ENCODE peak calls at places on chromosomes 5 and 9, in ten cellular contexts. One of them, this sample, is unnamed.

GRCh38 chr9:109745335-109746283 is 34.4 kb upstream of the PALM2AKAP2 start:
- DNase-seq in thoracic aorta: peak; percentile 70
- DNase-seq in Peyer's patch: no peak
- DNase-seq in hepatocyte: peak; percentile 40
- DNase-seq in heart right ventricle: peak; percentile 66
- DNase-seq in breast epithelium: peak; percentile 60
- DNase-seq in PC-9: no peak
- DNase-seq in stomach: no peak
- DNase-seq in right atrium auricular region: peak; percentile 72
- DNase-seq in adrenal gland: no peak
- DNase-seq in this sample: no peak

GRCh38 chr5:36239370-36240293 is 2.1 kb downstream of the NADK2 start:
- DNase-seq in stomach: no peak
- DNase-seq in heart right ventricle: no peak
- DNase-seq in right atrium auricular region: no peak
- DNase-seq in adrenal gland: no peak
- DNase-seq in thoracic aorta: no peak
- DNase-seq in hepatocyte: no peak
- DNase-seq in Peyer's patch: no peak
- DNase-seq in breast epithelium: no peak
- DNase-seq in PC-9: no peak
- DNase-seq in this sample: no peak

GRCh38 chr9:96082516-96083232 is 207.2 kb downstream of the ERCC6L2 start:
- DNase-seq in PC-9: no peak
- DNase-seq in stomach: no peak
- DNase-seq in breast epithelium: no peak
- DNase-seq in hepatocyte: no peak
- DNase-seq in adrenal gland: no peak
- DNase-seq in right atrium auricular region: no peak
- DNase-seq in Peyer's patch: no peak
- DNase-seq in heart right ventricle: no peak
- DNase-seq in thoracic aorta: no peak
- DNase-seq in this sample: no peak

GRCh38 chr5:137688248-137688840 is 47.5 kb downstream of the KLHL3 start:
- DNase-seq in stomach: no peak
- DNase-seq in Peyer's patch: no peak
- DNase-seq in thoracic aorta: no peak
- DNase-seq in PC-9: no peak
- DNase-seq in heart right ventricle: no peak
- DNase-seq in adrenal gland: no peak
- DNase-seq in right atrium auricular region: no peak
- DNase-seq in breast epithelium: no peak
- DNase-seq in hepatocyte: no peak
- DNase-seq in this sample: no peak

GRCh38 chr5:79025054-79025465 is 40.0 kb upstream of the ARSB start:
- DNase-seq in adrenal gland: peak; percentile 74
- DNase-seq in thoracic aorta: no peak
- DNase-seq in PC-9: peak; percentile 60
- DNase-seq in right atrium auricular region: no peak
- DNase-seq in Peyer's patch: peak; percentile 71
- DNase-seq in stomach: peak; percentile 58
- DNase-seq in hepatocyte: peak; percentile 84
- DNase-seq in heart right ventricle: peak; percentile 59
- DNase-seq in breast epithelium: no peak
- DNase-seq in this sample: peak; percentile 79

GRCh38 chr5:24363789-24364534 is 280.8 kb downstream of the CDH10 start:
- DNase-seq in PC-9: peak; percentile 14
- DNase-seq in hepatocyte: no peak
- DNase-seq in Peyer's patch: no peak
- DNase-seq in heart right ventricle: no peak
- DNase-seq in stomach: no peak
- DNase-seq in breast epithelium: no peak
- DNase-seq in adrenal gland: no peak
- DNase-seq in thoracic aorta: no peak
- DNase-seq in right atrium auricular region: no peak
- DNase-seq in this sample: no peak

GRCh38 chr5:16995372-16995771 is 59.3 kb upstream of the MYO10 start:
- DNase-seq in hepatocyte: no peak
- DNase-seq in thoracic aorta: no peak
- DNase-seq in right atrium auricular region: no peak
- DNase-seq in PC-9: no peak
- DNase-seq in Peyer's patch: no peak
- DNase-seq in adrenal gland: no peak
- DNase-seq in breast epithelium: no peak
- DNase-seq in stomach: no peak
- DNase-seq in heart right ventricle: no peak
- DNase-seq in this sample: no peak

GRCh38 chr9:89786650-89787049 is 181.8 kb downstream of the GADD45G start:
- DNase-seq in breast epithelium: no peak
- DNase-seq in hepatocyte: no peak
- DNase-seq in Peyer's patch: no peak
- DNase-seq in PC-9: no peak
- DNase-seq in adrenal gland: no peak
- DNase-seq in right atrium auricular region: no peak
- DNase-seq in thoracic aorta: no peak
- DNase-seq in stomach: peak; percentile 60
- DNase-seq in heart right ventricle: peak; percentile 46
- DNase-seq in this sample: no peak

GRCh38 chr5:115417076-115417475 is 120.6 kb upstream of the CCDC112 start:
- DNase-seq in right atrium auricular region: no peak
- DNase-seq in breast epithelium: no peak
- DNase-seq in PC-9: no peak
- DNase-seq in stomach: no peak
- DNase-seq in heart right ventricle: no peak
- DNase-seq in thoracic aorta: no peak
- DNase-seq in hepatocyte: no peak
- DNase-seq in adrenal gland: no peak
- DNase-seq in Peyer's patch: no peak
- DNase-seq in this sample: no peak

GRCh38 chr9:116286287-116286686 is 132.7 kb downstream of the PAPPA start:
- DNase-seq in breast epithelium: no peak
- DNase-seq in heart right ventricle: no peak
- DNase-seq in stomach: no peak
- DNase-seq in PC-9: no peak
- DNase-seq in Peyer's patch: no peak
- DNase-seq in hepatocyte: peak; percentile 32
- DNase-seq in thoracic aorta: no peak
- DNase-seq in right atrium auricular region: no peak
- DNase-seq in adrenal gland: no peak
- DNase-seq in this sample: no peak

GRCh38 chr9:116287721-116288120 is 134.1 kb downstream of the PAPPA start:
- DNase-seq in stomach: no peak
- DNase-seq in heart right ventricle: no peak
- DNase-seq in breast epithelium: no peak
- DNase-seq in adrenal gland: no peak
- DNase-seq in Peyer's patch: no peak
- DNase-seq in hepatocyte: no peak
- DNase-seq in right atrium auricular region: no peak
- DNase-seq in thoracic aorta: no peak
- DNase-seq in PC-9: no peak
- DNase-seq in this sample: no peak

GRCh38 chr9:116282598-116282997 is 129.0 kb downstream of the PAPPA start:
- DNase-seq in PC-9: no peak
- DNase-seq in hepatocyte: no peak
- DNase-seq in stomach: no peak
- DNase-seq in thoracic aorta: no peak
- DNase-seq in heart right ventricle: no peak
- DNase-seq in Peyer's patch: no peak
- DNase-seq in breast epithelium: no peak
- DNase-seq in right atrium auricular region: no peak
- DNase-seq in adrenal gland: no peak
- DNase-seq in this sample: no peak

GRCh38 chr9:116285320-116285719 is 131.7 kb downstream of the PAPPA start:
- DNase-seq in heart right ventricle: no peak
- DNase-seq in PC-9: no peak
- DNase-seq in hepatocyte: no peak
- DNase-seq in adrenal gland: no peak
- DNase-seq in thoracic aorta: no peak
- DNase-seq in right atrium auricular region: no peak
- DNase-seq in breast epithelium: no peak
- DNase-seq in stomach: no peak
- DNase-seq in Peyer's patch: no peak
- DNase-seq in this sample: no peak

DNA sequence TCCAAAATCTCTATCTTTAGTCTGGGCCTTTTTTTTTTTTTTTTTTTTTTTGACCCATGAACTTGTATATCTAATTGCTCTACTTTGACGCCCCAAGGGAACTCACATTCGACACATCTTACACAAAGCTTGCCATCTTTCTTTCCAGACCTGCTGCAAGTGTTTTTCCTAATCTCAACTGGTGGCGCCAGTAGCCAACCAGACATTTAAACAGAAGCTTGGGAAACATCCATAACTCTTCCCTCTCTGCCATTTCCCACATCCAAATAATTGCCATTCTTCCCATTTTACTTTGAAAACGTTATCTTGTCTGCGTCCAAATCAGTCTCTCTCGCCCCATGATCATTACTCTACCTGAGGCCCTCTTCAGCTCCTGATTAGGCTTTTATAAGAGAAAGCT is 130.9 kb downstream of the PAPPA start:
- DNase-seq in stomach: no peak
- DNase-seq in PC-9: no peak
- DNase-seq in adrenal gland: no peak
- DNase-seq in right atrium auricular region: no peak
- DNase-seq in breast epithelium: no peak
- DNase-seq in hepatocyte: no peak
- DNase-seq in heart right ventricle: no peak
- DNase-seq in thoracic aorta: no peak
- DNase-seq in Peyer's patch: no peak
- DNase-seq in this sample: no peak
- TF ChIP-seq CTCF in stomach: no peak
- TF ChIP-seq CTCF in PC-9: no peak
- TF ChIP-seq CTCF in adrenal gland: no peak
- TF ChIP-seq CTCF in right atrium auricular region: no peak
- TF ChIP-seq CTCF in breast epithelium: no peak
- TF ChIP-seq CTCF in hepatocyte: no peak
- TF ChIP-seq CTCF in heart right ventricle: no peak
- TF ChIP-seq CTCF in thoracic aorta: no peak
- TF ChIP-seq CTCF in Peyer's patch: no peak
- TF ChIP-seq CTCF in this sample: no peak

DNA sequence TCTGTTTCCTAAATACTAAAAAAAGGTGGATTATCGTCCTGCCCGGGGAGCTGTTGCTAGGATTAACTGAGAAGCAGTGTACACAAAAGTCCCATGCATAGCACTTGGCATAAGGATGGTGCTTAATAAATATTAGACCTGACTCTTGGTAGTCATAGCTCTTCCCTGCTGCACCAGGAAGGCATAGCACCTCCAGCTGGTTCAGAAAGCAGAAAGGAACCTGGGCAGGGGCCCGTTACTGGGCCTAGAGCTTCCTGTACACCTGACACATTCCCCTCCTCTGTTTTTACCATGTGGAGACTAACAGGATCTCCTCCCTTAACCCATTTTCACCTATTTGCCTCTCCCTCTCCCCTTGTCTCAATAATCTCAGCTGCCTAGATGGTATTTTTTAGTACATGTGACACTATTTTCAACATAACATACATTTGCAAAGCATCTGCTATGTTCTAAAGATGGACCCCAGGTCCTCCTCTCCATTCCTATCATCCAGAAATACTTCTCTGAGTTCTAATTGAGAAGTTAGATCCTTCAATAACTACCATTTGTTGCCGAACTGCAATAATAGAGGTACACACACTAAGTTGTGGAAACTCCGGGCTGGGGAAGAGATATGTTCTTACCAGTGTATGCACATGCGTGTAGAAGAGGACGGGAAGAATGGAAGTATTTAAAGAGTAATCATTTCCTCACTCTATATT is 3.2 kb upstream of the ANP32B start:
- DNase-seq in heart right ventricle: no peak
- DNase-seq in PC-9: no peak
- DNase-seq in thoracic aorta: no peak
- DNase-seq in stomach: no peak
- DNase-seq in breast epithelium: no peak
- DNase-seq in right atrium auricular region: no peak
- DNase-seq in Peyer's patch: no peak
- DNase-seq in hepatocyte: no peak
- DNase-seq in adrenal gland: no peak
- DNase-seq in this sample: no peak
- H3K4me3 ChIP-seq in heart right ventricle: no peak overlapping the region
- H3K4me3 ChIP-seq in PC-9: no peak overlapping the region
- H3K4me3 ChIP-seq in thoracic aorta: no peak overlapping the region
- H3K4me3 ChIP-seq in stomach: no peak overlapping the region
- H3K4me3 ChIP-seq in breast epithelium: no peak overlapping the region
- H3K4me3 ChIP-seq in right atrium auricular region: no peak overlapping the region
- H3K4me3 ChIP-seq in Peyer's patch: no peak overlapping the region
- H3K4me3 ChIP-seq in hepatocyte: no peak overlapping the region
- H3K4me3 ChIP-seq in adrenal gland: no peak overlapping the region
- H3K4me3 ChIP-seq in this sample: no peak overlapping the region

DNA sequence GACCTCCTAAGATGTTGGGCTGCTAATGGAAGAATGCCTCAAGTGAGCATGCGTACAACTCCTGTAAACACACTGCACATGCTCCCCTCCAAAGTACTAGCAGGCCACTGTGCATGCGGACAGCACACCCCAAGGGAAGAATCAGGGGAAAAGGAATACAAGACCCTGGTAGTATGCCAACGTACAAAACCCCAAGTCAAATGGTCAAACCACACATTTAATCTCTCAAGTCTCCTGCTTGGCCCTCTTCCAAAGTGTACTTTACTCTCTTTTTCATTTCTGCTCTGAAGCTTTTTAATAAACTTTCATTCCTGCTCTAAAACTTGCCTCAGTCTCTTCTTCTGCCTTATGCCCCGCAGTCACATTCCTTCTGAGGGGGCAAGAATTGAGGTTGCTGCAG is 466.4 kb downstream of the DMRTA1 start:
- DNase-seq in stomach: no peak
- DNase-seq in Peyer's patch: no peak
- DNase-seq in breast epithelium: no peak
- DNase-seq in hepatocyte: no peak
- DNase-seq in PC-9: no peak
- DNase-seq in adrenal gland: no peak
- DNase-seq in right atrium auricular region: no peak
- DNase-seq in heart right ventricle: no peak
- DNase-seq in thoracic aorta: no peak
- DNase-seq in this sample: no peak
- H3K4me1 ChIP-seq in stomach: no peaks in the 10 kb centered on the region
- H3K4me1 ChIP-seq in Peyer's patch: no peaks in the 10 kb centered on the region
- H3K4me1 ChIP-seq in breast epithelium: no peaks in the 10 kb centered on the region
- H3K4me1 ChIP-seq in hepatocyte: no peaks in the 10 kb centered on the region
- H3K4me1 ChIP-seq in PC-9: no peaks in the 10 kb centered on the region
- H3K4me1 ChIP-seq in adrenal gland: no peaks in the 10 kb centered on the region
- H3K4me1 ChIP-seq in right atrium auricular region: no peaks in the 10 kb centered on the region
- H3K4me1 ChIP-seq in heart right ventricle: no peaks in the 10 kb centered on the region
- H3K4me1 ChIP-seq in thoracic aorta: no peaks in the 10 kb centered on the region
- H3K4me1 ChIP-seq in this sample: no peaks in the 10 kb centered on the region

GRCh38 chr5:126301056-126301455 is 122.2 kb upstream of the GRAMD2B start:
- DNase-seq in thoracic aorta: no peak
- DNase-seq in stomach: no peak
- DNase-seq in PC-9: no peak
- DNase-seq in Peyer's patch: no peak
- DNase-seq in adrenal gland: no peak
- DNase-seq in heart right ventricle: no peak
- DNase-seq in right atrium auricular region: no peak
- DNase-seq in hepatocyte: no peak
- DNase-seq in breast epithelium: no peak
- DNase-seq in this sample: no peak

DNA sequence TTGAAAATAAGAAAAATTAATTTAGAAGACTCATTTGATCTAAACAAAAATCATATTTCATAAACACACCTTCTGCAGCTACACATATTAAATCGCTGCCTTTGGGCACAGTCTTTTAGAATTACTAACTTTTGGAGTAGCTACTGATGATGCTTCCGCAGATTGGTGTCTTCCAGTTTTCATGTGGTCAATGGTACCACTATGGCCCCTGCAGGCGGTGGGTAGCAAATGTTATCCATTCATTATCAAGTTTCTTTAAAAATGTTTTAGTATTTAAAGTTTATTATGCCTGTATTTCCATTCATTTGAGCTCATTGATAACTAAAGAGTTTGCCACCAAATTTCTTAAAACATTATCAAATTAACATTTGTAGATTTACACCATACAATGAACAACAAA is 122.9 kb upstream of the GRAMD2B start:
- DNase-seq in hepatocyte: no peak
- DNase-seq in thoracic aorta: no peak
- DNase-seq in heart right ventricle: no peak
- DNase-seq in PC-9: no peak
- DNase-seq in Peyer's patch: no peak
- DNase-seq in right atrium auricular region: no peak
- DNase-seq in adrenal gland: no peak
- DNase-seq in breast epithelium: no peak
- DNase-seq in stomach: no peak
- DNase-seq in this sample: no peak
- TF ChIP-seq CTCF in hepatocyte: no peak
- TF ChIP-seq CTCF in thoracic aorta: no peak
- TF ChIP-seq CTCF in heart right ventricle: peak; percentile 15
- TF ChIP-seq CTCF in PC-9: no peak
- TF ChIP-seq CTCF in Peyer's patch: no peak
- TF ChIP-seq CTCF in right atrium auricular region: no peak
- TF ChIP-seq CTCF in adrenal gland: no peak
- TF ChIP-seq CTCF in breast epithelium: no peak
- TF ChIP-seq CTCF in stomach: no peak
- TF ChIP-seq CTCF in this sample: no peak